ENCODE peak calls at places on chromosomes 5 and 9, in eight cellular contexts. I is fibroblast of lung; Q is keratinocyte; E is tibial artery; W is neural progenitor cell; X is CD8-positive, alpha-beta memory T cell; J is mesenchymal stem cell; S is IMR-90. M is an unnamed sample.
A peak's percentile ranks its signal among the peaks of the same experiment; 100 is the strongest.

GRCh38 chr9:36008774-36009300 is 27.9 kb upstream of the RECK start:
- DNase-seq in I (peak; percentile 74), Q (peak; percentile 4), E (peak; percentile 73), W (peak; percentile 84), X (peak; percentile 77), J (peak; percentile 78), S (peak; percentile 38), M (peak; percentile 68)

GRCh38 chr9:88998911-88999310 is 7.6 kb downstream of the S1PR3 start:
- DNase-seq in I (peak; percentile 95), Q (no peak), E (peak; percentile 97), W (no peak), X (no peak), J (peak; percentile 62), S (no peak), M (no peak)

GRCh38 chr9:72978724-72979123 is 25.9 kb upstream of the ALDH1A1 start:
- DNase-seq in I (peak; percentile 26), Q (no peak), E (no peak), W (no peak), X (no peak), J (no peak), S (no peak), M (no peak)

GRCh38 chr9:68690088-68690487 is 15.0 kb upstream of the PIP5K1B start:
- DNase-seq in I (peak; percentile 28), Q (no peak), E (peak; percentile 91), W (peak; percentile 58), X (no peak), J (peak; percentile 28), S (no peak), M (no peak)

GRCh38 chr9:14373319-14373632 is 59.3 kb upstream of the NFIB start:
- DNase-seq in I (peak; percentile 50), Q (no peak), E (no peak), W (no peak), X (no peak), J (no peak), S (peak; percentile 38), M (no peak)

GRCh38 chr5:65663804-65664521 is 39.1 kb downstream of the SHLD3 start:
- DNase-seq in I (peak; percentile 28), Q (no peak), E (no peak), W (peak; percentile 49), X (no peak), J (peak; percentile 44), S (peak; percentile 18), M (no peak)

GRCh38 chr5:177371120-177371537 is 13.1 kb upstream of the SLC34A1 start:
- DNase-seq in I (no peak), Q (no peak), E (no peak), W (no peak), X (no peak), J (no peak), S (no peak), M (no peak)

GRCh38 chr5:52743970-52744369 is 43.7 kb upstream of the ITGA1 start:
- DNase-seq in I (peak; percentile 79), Q (no peak), E (no peak), W (no peak), X (peak; percentile 66), J (peak; percentile 91), S (peak; percentile 66), M (peak; percentile 54)

GRCh38 chr9:31030741-31031202 is 1353.7 kb upstream of the ACO1 start:
- DNase-seq in I (peak; percentile 3), Q (no peak), E (no peak), W (peak; percentile 69), X (no peak), J (peak; percentile 3), S (no peak), M (no peak)

GRCh38 chr5:2383678-2384025 is 367.8 kb downstream of the IRX2 start:
- DNase-seq in I (no peak), Q (no peak), E (no peak), W (no peak), X (no peak), J (no peak), S (no peak), M (no peak)

GRCh38 chr5:144144956-144145751 is 25.3 kb downstream of the YIPF5 start:
- DNase-seq in I (no peak), Q (no peak), E (no peak), W (no peak), X (no peak), J (peak; percentile 8), S (no peak), M (no peak)

GRCh38 chr5:42884326-42884725 is 72.6 kb upstream of the SELENOP start:
- DNase-seq in I (no peak), Q (no peak), E (no peak), W (no peak), X (no peak), J (no peak), S (no peak), M (no peak)

GRCh38 chr5:146710348-146710747 is 168.2 kb downstream of the PPP2R2B start:
- DNase-seq in I (no peak), Q (no peak), E (no peak), W (no peak), X (no peak), J (no peak), S (no peak), M (no peak)

GRCh38 chr5:138900281-138900965 is 25.3 kb upstream of the LRRTM2 start:
- DNase-seq in I (peak; percentile 43), Q (no peak), E (no peak), W (no peak), X (no peak), J (peak; percentile 84), S (peak; percentile 75), M (no peak)

GRCh38 chr9:89756891-89757537 is 152.2 kb downstream of the GADD45G start:
- DNase-seq in I (peak; percentile 64), Q (no peak), E (no peak), W (no peak), X (no peak), J (peak; percentile 46), S (no peak), M (no peak)

GRCh38 chr9:80061940-80062339 is 490.2 kb downstream of the TLE4 start:
- DNase-seq in I (peak; percentile 88), Q (no peak), E (peak; percentile 70), W (peak; percentile 33), X (no peak), J (peak; percentile 78), S (peak; percentile 97), M (no peak)

GRCh38 chr5:159819671-159820411 is 96.4 kb upstream of the ADRA1B start:
- DNase-seq in I (peak; percentile 92), Q (no peak), E (peak; percentile 74), W (no peak), X (no peak), J (peak; percentile 91), S (no peak), M (no peak)

GRCh38 chr9:122168356-122168755 is 8.6 kb downstream of the MORN5 start:
- DNase-seq in I (no peak), Q (no peak), E (no peak), W (no peak), X (no peak), J (no peak), S (no peak), M (no peak)

GRCh38 chr5:103290846-103291245 is 32.3 kb downstream of the MACIR start:
- DNase-seq in I (no peak), Q (no peak), E (no peak), W (no peak), X (no peak), J (no peak), S (no peak), M (no peak)

GRCh38 chr9:94881454-94881853 is 155.0 kb downstream of the AOPEP start:
- DNase-seq in I (no peak), Q (no peak), E (no peak), W (no peak), X (no peak), J (no peak), S (no peak), M (no peak)
- H3K4me1 ChIP-seq in I (peaks cover 3% of the 10 kb centered on the region), Q (peaks cover 22% of the 10 kb centered on the region), E (peaks cover 17% of the 10 kb centered on the region), W (peaks cover 18% of the 10 kb centered on the region), X (peaks cover 12% of the 10 kb centered on the region), J (peaks cover 7% of the 10 kb centered on the region), S (peaks cover 19% of the 10 kb centered on the region), M (peaks cover 15% of the 10 kb centered on the region)

GRCh38 chr5:156326718-156327259 is at the start of gene SGCD:
- DNase-seq in I (peak; percentile 89), Q (no peak), E (peak; percentile 87), W (peak; percentile 8), X (no peak), J (peak; percentile 9), S (peak; percentile 90), M (no peak)

GRCh38 chr5:156328176-156328575 is 1.2 kb downstream of the SGCD start:
- DNase-seq in I (peak; percentile 9), Q (no peak), E (no peak), W (no peak), X (no peak), J (no peak), S (peak; percentile 10), M (no peak)

GRCh38 chr5:156325671-156326070 is 1.3 kb upstream of the SGCD start:
- DNase-seq in I (no peak), Q (no peak), E (no peak), W (no peak), X (no peak), J (no peak), S (no peak), M (no peak)

GRCh38 chr5:156328766-156329165 is 1.8 kb downstream of the SGCD start:
- DNase-seq in I (no peak), Q (no peak), E (no peak), W (no peak), X (no peak), J (no peak), S (no peak), M (no peak)

GRCh38 chr5:156327306-156327705 is 342 bp downstream of the SGCD start:
- DNase-seq in I (no peak), Q (no peak), E (no peak), W (no peak), X (no peak), J (no peak), S (no peak), M (no peak)
- H3K4me3 ChIP-seq in I (peak overlapping the region; percentile 50), Q (no peak overlapping the region), E (peak overlapping the region; percentile 57), W (no peak overlapping the region), X (no peak overlapping the region), J (peak overlapping the region; percentile 84), S (peak overlapping the region; percentile 72), M (no peak overlapping the region)

GRCh38 chr9:94599102-94599501 is 5.5 kb upstream of the FBP2 start:
- DNase-seq in I (no peak), Q (no peak), E (no peak), W (no peak), X (no peak), J (no peak), S (no peak), M (no peak)
- H3K27me3 ChIP-seq in I (no peaks in the 10 kb centered on the region), Q (peaks cover 3% of the 10 kb centered on the region), E (no peaks in the 10 kb centered on the region), W (no peaks in the 10 kb centered on the region), X (no peaks in the 10 kb centered on the region), J (peaks cover 10% of the 10 kb centered on the region), S (peaks cover 3% of the 10 kb centered on the region), M (no peaks in the 10 kb centered on the region)

GRCh38 chr9:92769276-92769675 is 4.6 kb upstream of the BICD2 start:
- DNase-seq in I (no peak), Q (no peak), E (peak; percentile 7), W (no peak), X (no peak), J (no peak), S (no peak), M (no peak)

GRCh38 chr9:92764381-92764987 is at the start of gene BICD2:
- DNase-seq in I (no peak), Q (no peak), E (no peak), W (no peak), X (no peak), J (no peak), S (no peak), M (no peak)

GRCh38 chr9:92770005-92770995 is 5.7 kb upstream of the BICD2 start:
- DNase-seq in I (no peak), Q (peak; percentile 98), E (peak; percentile 62), W (no peak), X (no peak), J (peak; percentile 19), S (no peak), M (no peak)

GRCh38 chr9:92764988-92765936 is 629 bp upstream of the BICD2 start:
- DNase-seq in I (peak; percentile 98), Q (peak; percentile 73), E (peak; percentile 99), W (peak; percentile 99), X (peak; percentile 99), J (peak; percentile 98), S (peak; percentile 96), M (peak; percentile 97)

GRCh38 chr9:92767078-92768054 is 2.7 kb upstream of the BICD2 start:
- DNase-seq in I (no peak), Q (no peak), E (no peak), W (no peak), X (no peak), J (no peak), S (no peak), M (no peak)
- H3K4me1 ChIP-seq in I (peaks cover 9% of the 10 kb centered on the region), Q (peaks cover 48% of the 10 kb centered on the region), E (peaks cover 25% of the 10 kb centered on the region), W (peaks cover 8% of the 10 kb centered on the region), X (peaks cover 34% of the 10 kb centered on the region), J (peaks cover 22% of the 10 kb centered on the region), S (peaks cover 12% of the 10 kb centered on the region), M (peaks cover 45% of the 10 kb centered on the region)

M was measured in CD4-positive, alpha-beta memory T cell.